ENCODE peak calls at places on chromosomes 7 and 10, in six cellular contexts. E, V, K, J, Z and R are unnamed samples.

GRCh38 chr7:23184709-23185354 is 3.0 kb downstream of the NUP42 start:
- DNase-seq in K (peak), J (peak), V (no peak), Z (peak), E (no peak), R (peak)

GRCh38 chr7:72415586-72415985 is 3.4 kb upstream of the CALN1 start:
- DNase-seq in V (no peak), J (no peak), K (no peak), Z (no peak), E (no peak), R (no peak)

GRCh38 chr7:86908948-86909347 is 150.5 kb downstream of the ELAPOR2 start:
- DNase-seq in K (no peak), Z (no peak), V (peak), E (no peak), J (no peak), R (peak)

GRCh38 chr10:95394161-95394880 is 103.5 kb upstream of the PDLIM1 start:
- DNase-seq in E (no peak), V (no peak), Z (peak), K (no peak), J (peak), R (peak)

GRCh38 chr7:11478873-11479272 is 353.1 kb downstream of the THSD7A start:
- DNase-seq in V (no peak), J (no peak), Z (no peak), E (no peak), K (no peak), R (no peak)

GRCh38 chr7:22992874-22993840 is 20.8 kb downstream of the HYCC1 start:
- DNase-seq in K (peak), V (no peak), J (no peak), Z (no peak), E (no peak), R (no peak)

GRCh38 chr10:131838921-131839320 is 61.9 kb upstream of the PPP2R2D start:
- DNase-seq in J (no peak), V (no peak), K (no peak), E (peak), Z (no peak), R (no peak)

GRCh38 chr10:101385866-101386658 is 32.1 kb downstream of the BTRC start:
- DNase-seq in Z (no peak), K (no peak), E (no peak), J (no peak), V (no peak), R (no peak)

GRCh38 chr10:133453516-133454203 is at the start of gene SCART1:
- DNase-seq in V (no peak), E (peak), Z (no peak), J (no peak), K (no peak), R (no peak)

GRCh38 chr10:111076682-111077661 is at the start of gene ADRA2A:
- DNase-seq in J (no peak), Z (peak), K (no peak), V (peak), E (no peak), R (peak)

GRCh38 chr7:26170663-26171062 is 18.7 kb downstream of the NFE2L3 start:
- DNase-seq in K (no peak), J (no peak), V (no peak), E (no peak), Z (no peak), R (no peak)

GRCh38 chr7:154794147-154794780 is 208.7 kb downstream of the PAXIP1 start:
- DNase-seq in V (no peak), Z (no peak), J (no peak), E (no peak), K (no peak), R (no peak)

GRCh38 chr7:131554880-131555516 is 1.4 kb downstream of the PODXL start:
- DNase-seq in J (no peak), E (no peak), K (peak), V (no peak), Z (no peak), R (no peak)

DNA sequence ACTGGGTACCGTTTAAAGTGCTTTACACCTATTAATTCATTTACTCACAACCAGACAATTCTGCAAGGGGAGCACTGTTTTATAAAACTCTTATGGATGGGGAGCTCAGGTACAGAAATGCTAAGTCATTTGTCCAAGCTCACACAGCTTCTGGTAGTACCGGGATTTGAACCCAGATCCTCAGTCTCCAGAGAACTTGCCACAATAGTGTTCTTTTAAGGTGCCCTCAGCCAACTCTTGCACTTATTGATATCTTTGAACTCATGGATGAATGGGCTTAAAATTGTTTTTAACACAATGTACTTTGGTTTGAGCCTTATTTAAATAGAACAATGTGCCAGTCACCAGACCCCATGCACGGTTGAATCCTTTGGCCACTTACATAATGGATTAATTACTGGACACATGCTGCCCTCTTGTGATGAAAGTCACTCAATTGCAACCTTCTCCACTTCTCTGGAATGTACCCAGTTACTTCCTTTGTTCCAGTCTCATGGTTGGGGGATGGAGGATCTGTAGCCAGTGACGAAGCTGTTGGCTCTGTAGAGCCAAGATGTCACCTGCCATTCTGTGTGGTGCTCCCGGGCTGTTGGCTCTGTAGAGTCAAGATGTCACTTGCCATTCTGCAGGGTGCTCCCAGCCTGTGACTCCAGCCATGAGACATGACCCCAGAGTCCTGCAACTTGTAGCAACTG is 65.6 kb downstream of the NOD1 start:
- DNase-seq in E (no peak), Z (peak), J (peak), K (peak), V (no peak), R (peak)
- TF ChIP-seq CTCF in E (peak), Z (peak), J (peak), K (peak), V (no peak), R (peak)

DNA sequence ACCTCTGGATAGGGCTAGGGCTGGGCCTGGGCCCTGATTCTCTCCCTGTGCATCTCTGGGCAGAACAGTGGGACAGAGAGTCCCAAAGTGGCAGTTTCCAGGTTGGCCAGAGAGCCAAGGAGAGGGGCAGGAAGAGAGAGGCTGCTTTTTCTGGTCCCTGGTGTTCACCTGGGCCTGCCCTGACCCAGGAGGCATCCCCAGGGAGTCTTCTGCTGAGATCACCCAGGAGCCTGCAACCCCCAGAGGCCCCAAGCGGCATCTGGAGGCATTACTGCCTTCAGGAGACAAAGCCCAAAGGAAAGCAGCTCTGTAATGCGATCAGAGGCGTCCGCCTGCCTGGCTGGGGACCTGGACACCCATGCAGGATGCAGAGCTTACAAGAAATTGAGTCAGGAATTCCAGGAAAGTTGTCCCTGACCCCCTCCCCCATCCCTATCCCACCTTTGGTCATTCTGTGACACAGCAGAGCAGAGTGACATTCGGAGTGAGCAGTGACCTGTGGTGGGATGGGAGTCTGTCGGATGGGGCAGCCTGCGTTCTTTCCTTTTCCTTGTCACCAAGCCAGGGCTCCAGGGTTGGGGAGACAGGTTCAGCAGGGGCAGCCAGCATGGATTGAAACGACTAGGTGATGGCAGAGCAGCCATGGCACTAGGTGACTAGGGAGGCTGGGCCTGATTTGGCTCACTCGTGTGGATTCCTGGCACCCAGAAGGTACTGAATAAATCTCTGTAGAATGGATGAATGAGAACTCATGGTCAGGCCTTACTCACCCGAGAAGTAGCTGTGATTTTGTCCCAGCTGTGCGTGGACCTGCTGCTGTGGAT is 10.4 kb downstream of the UNC5B start:
- DNase-seq in K (peak), J (no peak), E (no peak), V (peak), Z (no peak), R (no peak)
- TF ChIP-seq CTCF in K (peak), J (no peak), E (no peak), V (peak), Z (no peak), R (no peak)

DNA sequence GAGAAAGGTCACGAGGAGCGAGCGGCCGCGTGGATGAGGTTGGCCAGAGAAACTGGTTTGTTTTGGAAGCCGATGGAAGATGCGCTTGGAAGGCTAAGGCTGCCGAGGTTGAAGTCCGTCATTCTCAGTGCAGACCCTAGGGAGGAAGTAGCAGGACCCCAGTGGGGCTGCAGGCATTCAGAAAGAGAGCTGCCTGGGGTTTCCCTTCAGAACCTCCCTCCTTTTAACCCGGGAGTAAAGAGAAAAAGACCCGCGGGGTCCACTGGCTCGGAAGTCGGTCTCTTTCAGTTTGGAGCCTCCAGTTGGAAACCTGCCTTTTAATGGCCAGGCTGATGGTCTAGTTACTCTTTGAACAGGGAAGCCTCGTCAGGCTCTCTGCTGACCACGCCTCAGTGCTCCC is 188.5 kb downstream of the CUX1 start:
- DNase-seq in V (no peak), K (no peak), Z (no peak), E (no peak), J (no peak), R (no peak)
- TF ChIP-seq CTCF in V (no peak), K (no peak), Z (no peak), E (no peak), J (no peak), R (no peak)

GRCh38 chr7:149872419-149873073 is 1.2 kb upstream of the ATP6V0E2 start:
- DNase-seq in Z (peak), E (peak), K (peak), J (peak), V (peak), R (peak)
- TF ChIP-seq CTCF in Z (no peak), E (peak), K (peak), J (peak), V (no peak), R (peak)

GRCh38 chr10:69936091-69936490 is 116.6 kb upstream of the MACROH2A2 start:
- DNase-seq in K (peak), V (peak), Z (no peak), J (no peak), E (no peak), R (no peak)
- TF ChIP-seq CTCF in K (peak), V (no peak), Z (no peak), J (no peak), E (no peak), R (peak)

GRCh38 chr10:102604379-102604960 is 39.8 kb upstream of the TRIM8 start:
- DNase-seq in V (no peak), J (peak), E (no peak), K (no peak), Z (peak), R (peak)
- TF ChIP-seq CTCF in V (no peak), J (no peak), E (no peak), K (no peak), Z (no peak), R (no peak)

GRCh38 chr10:12130237-12130872 is 878 bp downstream of the SEC61A2 start:
- DNase-seq in Z (peak), E (no peak), K (peak), J (peak), V (peak), R (peak)
- TF ChIP-seq CTCF in Z (peak), E (peak), K (peak), J (peak), V (peak), R (peak)